ENCODE peak calls at places on chromosomes 16 and 17, in nine cellular contexts. T is AG04450; A is tibial artery; O is brain microvascular endothelial cell; N is CD8-positive, alpha-beta T cell; S is lower lobe of right lung; C is upper lobe of right lung; B is lung; I is endothelial cell of umbilical vein. Q is an unnamed sample.

GRCh38 chr16:85176541-85177447 is 64.5 kb upstream of the CIBAR2 start:
- DNase-seq in A (no peak), N (no peak), T (no peak), O (no peak), I (no peak), S (peak; percentile 35), B (no peak), C (no peak), Q (no peak)

GRCh38 chr16:31204871-31205666 is 2.5 kb upstream of the PYCARD start:
- DNase-seq in N (no peak), S (no peak), B (no peak), A (no peak), C (no peak), O (no peak), T (no peak), I (no peak), Q (no peak)

GRCh38 chr17:49637050-49637449 is 40.8 kb downstream of the SPOP start:
- DNase-seq in B (no peak), C (no peak), A (no peak), O (peak; percentile 58), I (peak; percentile 26), S (no peak), N (no peak), T (no peak), Q (no peak)

GRCh38 chr16:75130150-75130771 is 13.7 kb upstream of the LDHD start:
- DNase-seq in B (no peak), I (no peak), A (no peak), O (no peak), T (no peak), S (no peak), C (no peak), N (no peak), Q (no peak)

GRCh38 chr17:74096456-74096855 is 107.0 kb upstream of the RPL38 start:
- DNase-seq in I (no peak), O (no peak), T (no peak), B (no peak), C (peak; percentile 34), A (no peak), S (no peak), N (no peak), Q (no peak)

GRCh38 chr17:44097110-44097810 is 26.2 kb downstream of the HDAC5 start:
- DNase-seq in N (no peak), I (no peak), C (no peak), A (no peak), O (peak; percentile 53), T (no peak), B (no peak), S (no peak), Q (no peak)

GRCh38 chr16:70529051-70529777 is 5.6 kb downstream of the SF3B3 start:
- DNase-seq in A (no peak), O (peak; percentile 51), T (no peak), N (no peak), I (peak; percentile 69), C (no peak), B (no peak), S (no peak), Q (peak; percentile 68)

GRCh38 chr17:39625198-39625769 is 1.5 kb upstream of the PPP1R1B start:
- DNase-seq in I (no peak), O (no peak), N (no peak), B (no peak), A (no peak), C (no peak), S (no peak), T (no peak), Q (no peak)

GRCh38 chr16:7304257-7304656 is 28.4 kb upstream of the RBFOX1 start:
- DNase-seq in S (no peak), T (no peak), C (no peak), O (no peak), N (no peak), I (no peak), A (no peak), B (no peak), Q (no peak)

GRCh38 chr16:16992986-16993783 is 477.6 kb downstream of the XYLT1 start:
- DNase-seq in C (no peak), A (no peak), I (no peak), N (peak; percentile 32), S (no peak), T (no peak), B (no peak), O (no peak), Q (no peak)

GRCh38 chr17:48129981-48130380 is 22.4 kb downstream of the SNX11 start:
- DNase-seq in T (no peak), B (no peak), N (no peak), I (no peak), O (no peak), S (no peak), A (no peak), C (no peak), Q (no peak)

GRCh38 chr16:88430185-88430523 is 22.9 kb upstream of the ZFPM1 start:
- DNase-seq in C (no peak), O (no peak), B (no peak), I (peak; percentile 5), N (no peak), A (no peak), S (no peak), T (no peak), Q (no peak)

GRCh38 chr16:23286131-23286532 is 16.0 kb upstream of the SCNN1B start:
- DNase-seq in A (no peak), T (no peak), C (no peak), S (no peak), O (peak; percentile 65), N (no peak), I (no peak), B (no peak), Q (peak; percentile 99)

GRCh38 chr17:9725575-9725974 is 65.8 kb downstream of the DHRS7C start:
- DNase-seq in B (no peak), C (no peak), S (no peak), I (no peak), T (no peak), N (no peak), A (no peak), O (no peak), Q (no peak)

GRCh38 chr17:69055334-69055733 is 5.4 kb downstream of the ABCA9 start:
- DNase-seq in S (no peak), N (no peak), A (no peak), T (no peak), I (no peak), C (no peak), B (no peak), O (no peak), Q (no peak)
- H3K4me3 ChIP-seq in S (no peak overlapping the region), N (no peak overlapping the region), A (no peak overlapping the region), T (no peak overlapping the region), I (no peak overlapping the region), C (no peak overlapping the region), B (no peak overlapping the region), O (no peak overlapping the region), Q (no peak overlapping the region)

GRCh38 chr17:63497708-63498483 is 21.0 kb downstream of the ACE start:
- DNase-seq in B (no peak), T (no peak), N (no peak), C (no peak), O (no peak), I (no peak), S (no peak), A (no peak), Q (peak; percentile 12)
- TF ChIP-seq CTCF in B (no peak), T (peak; percentile 30), N (no peak), C (peak; percentile 22), O (peak; percentile 40), I (peak; percentile 44), S (peak; percentile 28), A (no peak), Q (peak; percentile 31)

GRCh38 chr16:56658476-56658875 is 717 bp downstream of the MT1F start:
- DNase-seq in O (no peak), T (no peak), S (no peak), C (no peak), A (no peak), B (no peak), I (no peak), N (no peak), Q (no peak)

GRCh38 chr16:56667581-56668571 is at the start of gene MT1G:
- DNase-seq in O (no peak), C (peak; percentile 74), T (no peak), N (no peak), B (peak; percentile 58), A (peak; percentile 76), S (peak; percentile 59), I (no peak), Q (no peak)

GRCh38 chr16:56657555-56658430 is at the start of gene MT1F:
- DNase-seq in A (peak; percentile 85), C (peak; percentile 96), O (peak; percentile 22), T (no peak), S (peak; percentile 94), I (peak; percentile 35), B (peak; percentile 94), N (peak; percentile 75), Q (peak; percentile 82)

GRCh38 chr16:56664506-56664905 is 3.4 kb downstream of the MT1G start:
- DNase-seq in T (no peak), I (no peak), A (no peak), B (no peak), C (no peak), N (no peak), O (no peak), S (no peak), Q (no peak)

GRCh38 chr16:56662357-56663354 is 4.9 kb downstream of the MT1F start:
- DNase-seq in T (no peak), S (no peak), I (no peak), O (no peak), A (no peak), B (no peak), N (peak; percentile 28), C (no peak), Q (no peak)
- H3K27me3 ChIP-seq in T (peaks cover 79% of the 10 kb centered on the region), S (peaks cover 43% of the 10 kb centered on the region), I (peaks cover 73% of the 10 kb centered on the region), O (peaks cover 29% of the 10 kb centered on the region), A (no peaks in the 10 kb centered on the region), B (no peaks in the 10 kb centered on the region), N (peaks cover 2% of the 10 kb centered on the region), C (peaks cover 41% of the 10 kb centered on the region), Q (peaks cover 7% of the 10 kb centered on the region)

GRCh38 chr16:6209355-6209930 is 1111.8 kb upstream of the EEF2KMT start:
- DNase-seq in I (no peak), B (no peak), O (no peak), T (no peak), N (no peak), S (no peak), C (no peak), A (no peak), Q (no peak)
- H3K4me3 ChIP-seq in I (no peak overlapping the region), B (no peak overlapping the region), O (no peak overlapping the region), T (no peak overlapping the region), N (no peak overlapping the region), S (no peak overlapping the region), C (no peak overlapping the region), A (no peak overlapping the region), Q (no peak overlapping the region)

GRCh38 chr16:50667497-50668367 is 13.4 kb downstream of the SNX20 start:
- DNase-seq in I (no peak), A (no peak), T (no peak), O (no peak), S (no peak), B (no peak), C (no peak), N (no peak), Q (no peak)
- TF ChIP-seq CTCF in I (no peak), A (no peak), T (no peak), O (no peak), S (no peak), B (no peak), C (no peak), N (no peak), Q (peak; percentile 32)

Q was measured in bronchial epithelial cell.